ENCODE peak calls at places on chromosomes 7 and 10, in four cellular contexts. C is tibial artery, Y is NCI-H1694, J is GM04503. D is an unnamed sample.

GRCh38 chr7:80856769-80857168 is 62.1 kb downstream of the SEMA3C start:
- DNase-seq in C (no peak), Y (no peak), J (no peak), D (no peak)

GRCh38 chr10:48536226-48536500 is 68.7 kb downstream of the ARHGAP22 start:
- DNase-seq in C (no peak), Y (no peak), J (no peak), D (no peak)

GRCh38 chr7:66296555-66296954 is 91.4 kb downstream of the TPST1 start:
- DNase-seq in C (no peak), Y (no peak), J (peak), D (no peak)

GRCh38 chr7:117834983-117835664 is 38.1 kb downstream of the CTTNBP2 start:
- DNase-seq in C (no peak), Y (no peak), J (no peak), D (no peak)

GRCh38 chr7:74164985-74165456 is 9.1 kb upstream of the EIF4H start:
- DNase-seq in C (no peak), Y (no peak), J (no peak), D (no peak)

GRCh38 chr10:62095341-62096071 is 173.1 kb downstream of the RTKN2 start:
- DNase-seq in C (no peak), Y (no peak), J (peak), D (no peak)

GRCh38 chr7:106425017-106425719 is 140.4 kb upstream of the NAMPT start:
- DNase-seq in C (peak), Y (no peak), J (peak), D (no peak)

GRCh38 chr10:126902157-126902556 is 3.1 kb upstream of the DOCK1 start:
- DNase-seq in C (no peak), Y (no peak), J (peak), D (no peak)

GRCh38 chr7:102396710-102397019 is 502 bp downstream of the PRKRIP1 start:
- DNase-seq in C (no peak), Y (no peak), J (no peak), D (no peak)

GRCh38 chr7:105000927-105001336 is 13.1 kb upstream of the KMT2E start:
- DNase-seq in C (no peak), Y (no peak), J (no peak), D (no peak)

GRCh38 chr7:129906700-129907099 is 46.1 kb downstream of the UBE2H start:
- DNase-seq in C (no peak), Y (no peak), J (no peak), D (no peak)

GRCh38 chr10:95208702-95209391 is 14.8 kb downstream of the ACSM6 start:
- DNase-seq in C (no peak), Y (no peak), J (no peak), D (no peak)